ENCODE peak calls at places on chromosomes 7 and 10, in four cellular contexts. T is NB4, G is uterus, Y is AG04449. R is an unnamed sample.

GRCh38 chr7:23067271-23067670 is 38.3 kb upstream of the KLHL7 start:
- DNase-seq in G (no peak), Y (peak; percentile 40), T (no peak), R (peak; percentile 78)

GRCh38 chr10:63702107-63702506 is 180.9 kb downstream of the REEP3 start:
- DNase-seq in G (no peak), Y (no peak), T (no peak), R (no peak)

GRCh38 chr7:116443101-116443523 is 56.4 kb upstream of the CAV2 start:
- DNase-seq in Y (peak; percentile 76), G (no peak), T (no peak), R (peak; percentile 97)

GRCh38 chr10:33198610-33199009 is 135.9 kb downstream of the NRP1 start:
- DNase-seq in Y (no peak), T (no peak), G (no peak), R (no peak)

GRCh38 chr7:44735403-44736165 is 13.1 kb upstream of the ZMIZ2 start:
- DNase-seq in G (no peak), T (peak; percentile 70), Y (peak; percentile 96), R (peak; percentile 97)

GRCh38 chr7:135514856-135515255 is 5.0 kb upstream of the CNOT4 start:
- DNase-seq in T (no peak), G (no peak), Y (no peak), R (no peak)

GRCh38 chr10:125023269-125023668 is 81.3 kb downstream of the ZRANB1 start:
- DNase-seq in G (no peak), T (no peak), Y (no peak), R (no peak)

GRCh38 chr10:45673074-45673628 is 579 bp upstream of the ZFAND4 start:
- DNase-seq in G (peak; percentile 27), T (no peak), Y (no peak), R (no peak)

GRCh38 chr10:131959841-131960240 is 21.9 kb downstream of the BNIP3 start:
- DNase-seq in T (no peak), G (no peak), Y (no peak), R (no peak)

GRCh38 chr10:96287392-96288105 is 16.2 kb upstream of the BLNK start:
- DNase-seq in T (no peak), Y (no peak), G (no peak), R (peak; percentile 1)

GRCh38 chr10:81414038-81414437 is 461.0 kb upstream of the NRG3 start:
- DNase-seq in G (no peak), T (peak; percentile 6), Y (no peak), R (no peak)

GRCh38 chr7:147145194-147145593 is 1028.6 kb downstream of the CNTNAP2 start:
- DNase-seq in G (no peak), T (no peak), Y (no peak), R (no peak)

GRCh38 chr7:131692131-131692960 is 135.9 kb upstream of the PODXL start:
- DNase-seq in Y (no peak), T (peak; percentile 69), G (no peak), R (peak; percentile 34)

GRCh38 chr10:62000037-62000603 is 98.6 kb downstream of the ARID5B start:
- DNase-seq in Y (no peak), T (no peak), G (no peak), R (no peak)

GRCh38 chr7:28029036-28029435 is 151.6 kb downstream of the JAZF1 start:
- DNase-seq in Y (no peak), T (no peak), G (no peak), R (peak; percentile 59)

GRCh38 chr7:28033386-28033785 is 147.2 kb downstream of the JAZF1 start:
- DNase-seq in G (no peak), T (no peak), Y (no peak), R (no peak)

GRCh38 chr7:28028471-28028870 is 152.1 kb downstream of the JAZF1 start:
- DNase-seq in Y (no peak), T (no peak), G (no peak), R (no peak)

GRCh38 chr7:28036748-28037147 is 143.8 kb downstream of the JAZF1 start:
- DNase-seq in T (no peak), Y (no peak), G (no peak), R (no peak)

GRCh38 chr7:28032738-28033380 is 147.7 kb downstream of the JAZF1 start:
- DNase-seq in G (no peak), T (peak; percentile 16), Y (no peak), R (no peak)
- TF ChIP-seq CTCF in G (no peak), T (no peak), Y (no peak), R (no peak)

GRCh38 chr7:117993377-117994003 is 120.2 kb upstream of the CTTNBP2 start:
- DNase-seq in G (peak; percentile 48), Y (no peak), T (peak; percentile 57), R (peak; percentile 14)
- TF ChIP-seq CTCF in G (peak; percentile 52), Y (no peak), T (peak; percentile 72), R (peak; percentile 54)

GRCh38 chr10:111319866-111320265 is 243.0 kb downstream of the ADRA2A start:
- DNase-seq in G (no peak), Y (no peak), T (no peak), R (no peak)

GRCh38 chr10:111316607-111317006 is 239.8 kb downstream of the ADRA2A start:
- DNase-seq in T (no peak), Y (no peak), G (no peak), R (no peak)
- TF ChIP-seq CTCF in T (no peak), Y (no peak), G (no peak), R (no peak)

GRCh38 chr7:82723411-82723810 is 279.8 kb upstream of the CACNA2D1 start:
- DNase-seq in Y (no peak), T (peak; percentile 80), G (no peak), R (peak; percentile 2)

GRCh38 chr7:82726038-82726800 is 282.6 kb upstream of the CACNA2D1 start:
- DNase-seq in G (no peak), T (no peak), Y (no peak), R (no peak)

GRCh38 chr7:82732677-82733076 is 289.1 kb upstream of the CACNA2D1 start:
- DNase-seq in Y (no peak), T (no peak), G (no peak), R (no peak)

DNA sequence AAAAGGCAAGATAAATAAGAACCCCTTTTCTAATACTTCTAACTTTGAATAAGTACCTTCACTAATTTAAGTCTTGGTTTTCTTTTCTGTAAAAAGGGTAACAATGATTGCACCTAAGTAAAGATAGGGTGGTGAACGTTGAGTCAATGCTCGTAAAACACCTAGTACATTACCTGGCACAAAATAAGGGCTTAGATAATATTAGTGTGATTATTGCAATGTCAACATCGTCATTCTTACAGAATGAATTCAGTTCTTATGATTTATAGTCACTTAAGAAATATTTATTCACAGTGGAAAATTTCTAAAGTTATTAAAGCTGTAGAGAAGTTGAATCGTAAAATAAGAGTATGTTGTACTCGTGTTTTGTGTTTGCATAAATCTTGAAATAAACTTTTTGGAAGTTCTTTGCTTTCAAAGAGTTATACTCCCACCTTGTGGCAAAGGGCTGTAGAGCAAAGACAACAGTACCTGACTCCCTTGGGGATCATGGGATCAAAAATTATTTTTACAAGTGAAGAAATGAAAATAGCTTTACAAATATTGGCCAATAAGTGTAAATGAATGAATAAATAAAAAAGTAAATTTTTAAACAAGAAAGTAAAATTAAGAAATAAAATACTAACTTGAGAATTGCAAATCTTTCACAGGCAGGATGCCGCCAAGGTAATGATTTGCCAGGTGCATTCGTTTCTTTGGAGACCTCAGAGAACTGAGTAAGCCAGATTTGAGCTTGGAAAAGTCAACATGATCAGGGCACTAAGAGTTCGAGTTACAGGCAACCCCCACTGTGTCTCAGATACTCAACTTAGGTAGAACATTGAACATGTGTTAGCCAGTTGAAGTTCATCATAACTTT is 285.8 kb upstream of the CACNA2D1 start:
- DNase-seq in Y (no peak), T (peak; percentile 56), G (no peak), R (peak; percentile 63)
- TF ChIP-seq CTCF in Y (peak; percentile 41), T (peak; percentile 71), G (peak; percentile 17), R (peak; percentile 71)

GRCh38 chr7:111498608-111499007 is 63.7 kb downstream of the IMMP2L start:
- DNase-seq in Y (no peak), T (no peak), G (no peak), R (no peak)
- TF ChIP-seq CTCF in Y (no peak), T (no peak), G (no peak), R (no peak)

GRCh38 chr7:50212666-50213621 is 91.6 kb upstream of the IKZF1 start:
- DNase-seq in G (no peak), T (peak; percentile 99), Y (no peak), R (no peak)
- TF ChIP-seq CTCF in G (no peak), T (peak; percentile 9), Y (no peak), R (no peak)

GRCh38 chr10:5584895-5585516 is 60.2 kb downstream of the CALML3 start:
- DNase-seq in Y (peak; percentile 66), T (no peak), G (no peak), R (peak; percentile 66)

GRCh38 chr10:5583525-5584175 is 58.9 kb downstream of the CALML3 start:
- DNase-seq in G (no peak), Y (no peak), T (no peak), R (no peak)

GRCh38 chr10:5581670-5582566 is 57.2 kb downstream of the CALML3 start:
- DNase-seq in Y (no peak), G (no peak), T (no peak), R (no peak)

GRCh38 chr10:5585517-5586222 is 60.9 kb downstream of the CALML3 start:
- DNase-seq in G (no peak), Y (no peak), T (no peak), R (no peak)

GRCh38 chr10:5582736-5583135 is 58.0 kb downstream of the CALML3 start:
- DNase-seq in Y (no peak), G (no peak), T (no peak), R (no peak)
- TF ChIP-seq CTCF in Y (no peak), G (no peak), T (no peak), R (no peak)

DNA sequence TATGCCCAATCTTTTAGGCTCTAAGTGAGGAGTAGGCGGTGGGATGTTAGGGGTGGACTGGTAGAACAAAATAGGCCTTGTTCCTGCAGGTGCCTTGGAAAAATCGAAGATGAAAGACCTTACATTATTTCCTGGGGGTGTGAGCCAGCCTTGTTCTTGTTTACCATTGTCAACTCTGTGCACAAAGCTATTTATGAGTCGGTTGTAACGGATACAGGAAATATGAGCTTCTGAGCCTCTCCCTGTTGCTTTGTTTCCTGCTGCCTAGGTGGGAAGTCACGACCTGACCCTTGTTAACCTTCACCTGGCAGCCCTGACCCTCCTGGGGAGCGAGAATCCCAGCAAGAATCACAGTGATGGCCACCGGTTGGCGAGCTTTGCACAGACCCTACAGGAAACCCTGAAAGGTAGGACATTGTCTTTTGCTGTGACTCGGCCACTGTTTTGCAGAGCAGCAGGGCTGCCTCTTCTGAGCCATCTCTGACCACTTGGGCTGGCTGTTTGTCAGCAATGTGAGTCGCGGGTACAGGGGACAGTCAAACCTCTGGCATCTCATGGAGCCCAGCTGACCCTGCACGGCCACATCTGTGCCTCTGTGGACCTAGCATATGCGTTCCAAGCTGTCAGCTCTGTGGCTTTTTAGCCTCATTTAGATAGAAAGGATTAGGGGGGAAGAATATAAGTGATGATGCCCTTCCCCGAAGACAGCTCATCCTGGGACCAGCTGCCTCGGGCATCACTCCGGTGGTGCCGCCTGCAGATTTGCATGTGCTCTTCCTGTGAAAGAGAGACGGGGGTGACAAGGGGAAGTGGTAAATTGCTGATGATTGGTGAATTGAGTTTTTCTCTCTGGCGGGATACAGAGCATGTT is 102.1 kb upstream of the ANLN start:
- DNase-seq in G (no peak), Y (no peak), T (peak; percentile 54), R (no peak)
- TF ChIP-seq CTCF in G (no peak), Y (no peak), T (no peak), R (no peak)